ENCODE peak calls at places on chromosomes 11 and 22, in ten cellular contexts. One of them, this sample, is unnamed.

GRCh38 chr11:85626496-85626895 is 648 bp downstream of the DLG2 start:
- DNase-seq in activated CD4-positive, CD25-positive, alpha-beta regulatory T cell: no peak
- DNase-seq in dermis blood vessel endothelial cell: no peak
- DNase-seq in WERI-Rb-1: no peak
- DNase-seq in substantia nigra: no peak
- DNase-seq in epithelial cell of esophagus: no peak
- DNase-seq in NCI-H774: peak
- DNase-seq in left lung: no peak
- DNase-seq in uterus: peak
- DNase-seq in non-pigmented ciliary epithelial cell: no peak
- DNase-seq in this sample: no peak

GRCh38 chr11:68549789-68550484 is 89.4 kb downstream of the PPP6R3 start:
- DNase-seq in activated CD4-positive, CD25-positive, alpha-beta regulatory T cell: no peak
- DNase-seq in dermis blood vessel endothelial cell: peak
- DNase-seq in WERI-Rb-1: no peak
- DNase-seq in substantia nigra: no peak
- DNase-seq in epithelial cell of esophagus: no peak
- DNase-seq in NCI-H774: no peak
- DNase-seq in left lung: no peak
- DNase-seq in uterus: peak
- DNase-seq in non-pigmented ciliary epithelial cell: no peak
- DNase-seq in this sample: no peak

GRCh38 chr22:46107089-46107664 is 43.1 kb upstream of the PPARA start:
- DNase-seq in activated CD4-positive, CD25-positive, alpha-beta regulatory T cell: no peak
- DNase-seq in dermis blood vessel endothelial cell: no peak
- DNase-seq in WERI-Rb-1: no peak
- DNase-seq in substantia nigra: peak
- DNase-seq in epithelial cell of esophagus: no peak
- DNase-seq in NCI-H774: peak
- DNase-seq in left lung: no peak
- DNase-seq in uterus: peak
- DNase-seq in non-pigmented ciliary epithelial cell: no peak
- DNase-seq in this sample: peak

GRCh38 chr11:44388828-44389645 is 79.1 kb upstream of the ALX4 start:
- DNase-seq in activated CD4-positive, CD25-positive, alpha-beta regulatory T cell: no peak
- DNase-seq in dermis blood vessel endothelial cell: no peak
- DNase-seq in WERI-Rb-1: no peak
- DNase-seq in substantia nigra: no peak
- DNase-seq in epithelial cell of esophagus: no peak
- DNase-seq in NCI-H774: no peak
- DNase-seq in left lung: no peak
- DNase-seq in uterus: no peak
- DNase-seq in non-pigmented ciliary epithelial cell: no peak
- DNase-seq in this sample: no peak

GRCh38 chr11:97703815-97704214 is 1314.0 kb downstream of the JRKL start:
- DNase-seq in activated CD4-positive, CD25-positive, alpha-beta regulatory T cell: no peak
- DNase-seq in dermis blood vessel endothelial cell: no peak
- DNase-seq in WERI-Rb-1: peak
- DNase-seq in substantia nigra: no peak
- DNase-seq in epithelial cell of esophagus: no peak
- DNase-seq in NCI-H774: no peak
- DNase-seq in left lung: no peak
- DNase-seq in uterus: no peak
- DNase-seq in non-pigmented ciliary epithelial cell: no peak
- DNase-seq in this sample: no peak

GRCh38 chr11:27217948-27218410 is 145.0 kb downstream of the CCDC34 start:
- DNase-seq in activated CD4-positive, CD25-positive, alpha-beta regulatory T cell: no peak
- DNase-seq in dermis blood vessel endothelial cell: no peak
- DNase-seq in WERI-Rb-1: no peak
- DNase-seq in substantia nigra: no peak
- DNase-seq in epithelial cell of esophagus: peak
- DNase-seq in NCI-H774: no peak
- DNase-seq in left lung: no peak
- DNase-seq in uterus: no peak
- DNase-seq in non-pigmented ciliary epithelial cell: no peak
- DNase-seq in this sample: no peak

GRCh38 chr22:33825761-33826160 is 94.5 kb downstream of the LARGE1 start:
- DNase-seq in activated CD4-positive, CD25-positive, alpha-beta regulatory T cell: no peak
- DNase-seq in dermis blood vessel endothelial cell: no peak
- DNase-seq in WERI-Rb-1: no peak
- DNase-seq in substantia nigra: no peak
- DNase-seq in epithelial cell of esophagus: no peak
- DNase-seq in NCI-H774: no peak
- DNase-seq in left lung: no peak
- DNase-seq in uterus: no peak
- DNase-seq in non-pigmented ciliary epithelial cell: no peak
- DNase-seq in this sample: no peak

GRCh38 chr11:64867748-64868462 is 10.5 kb downstream of the EHD1 start:
- DNase-seq in activated CD4-positive, CD25-positive, alpha-beta regulatory T cell: no peak
- DNase-seq in dermis blood vessel endothelial cell: peak
- DNase-seq in WERI-Rb-1: no peak
- DNase-seq in substantia nigra: no peak
- DNase-seq in epithelial cell of esophagus: peak
- DNase-seq in NCI-H774: no peak
- DNase-seq in left lung: no peak
- DNase-seq in uterus: no peak
- DNase-seq in non-pigmented ciliary epithelial cell: no peak
- DNase-seq in this sample: no peak

GRCh38 chr11:18088371-18088770 is 17.5 kb downstream of the SAAL1 start:
- DNase-seq in activated CD4-positive, CD25-positive, alpha-beta regulatory T cell: no peak
- DNase-seq in dermis blood vessel endothelial cell: no peak
- DNase-seq in WERI-Rb-1: no peak
- DNase-seq in substantia nigra: no peak
- DNase-seq in epithelial cell of esophagus: no peak
- DNase-seq in NCI-H774: no peak
- DNase-seq in left lung: no peak
- DNase-seq in uterus: no peak
- DNase-seq in non-pigmented ciliary epithelial cell: no peak
- DNase-seq in this sample: no peak

GRCh38 chr11:44404323-44404705 is 94.4 kb upstream of the ALX4 start:
- DNase-seq in activated CD4-positive, CD25-positive, alpha-beta regulatory T cell: no peak
- DNase-seq in dermis blood vessel endothelial cell: no peak
- DNase-seq in WERI-Rb-1: no peak
- DNase-seq in substantia nigra: no peak
- DNase-seq in epithelial cell of esophagus: no peak
- DNase-seq in NCI-H774: no peak
- DNase-seq in left lung: no peak
- DNase-seq in uterus: no peak
- DNase-seq in non-pigmented ciliary epithelial cell: no peak
- DNase-seq in this sample: no peak

GRCh38 chr11:110921742-110922200 is 209.5 kb upstream of the ARHGAP20 start:
- DNase-seq in activated CD4-positive, CD25-positive, alpha-beta regulatory T cell: no peak
- DNase-seq in dermis blood vessel endothelial cell: no peak
- DNase-seq in WERI-Rb-1: peak
- DNase-seq in substantia nigra: no peak
- DNase-seq in epithelial cell of esophagus: no peak
- DNase-seq in NCI-H774: no peak
- DNase-seq in left lung: no peak
- DNase-seq in uterus: peak
- DNase-seq in non-pigmented ciliary epithelial cell: no peak
- DNase-seq in this sample: no peak

GRCh38 chr22:36659762-36660509 is 43.6 kb downstream of the CACNG2 start:
- DNase-seq in activated CD4-positive, CD25-positive, alpha-beta regulatory T cell: no peak
- DNase-seq in dermis blood vessel endothelial cell: peak
- DNase-seq in WERI-Rb-1: no peak
- DNase-seq in substantia nigra: peak
- DNase-seq in epithelial cell of esophagus: peak
- DNase-seq in NCI-H774: peak
- DNase-seq in left lung: peak
- DNase-seq in uterus: peak
- DNase-seq in non-pigmented ciliary epithelial cell: peak
- DNase-seq in this sample: peak

GRCh38 chr11:4763096-4763495 is 6.6 kb downstream of the OR51F1 start:
- DNase-seq in activated CD4-positive, CD25-positive, alpha-beta regulatory T cell: no peak
- DNase-seq in dermis blood vessel endothelial cell: no peak
- DNase-seq in WERI-Rb-1: no peak
- DNase-seq in substantia nigra: no peak
- DNase-seq in epithelial cell of esophagus: no peak
- DNase-seq in NCI-H774: no peak
- DNase-seq in left lung: no peak
- DNase-seq in uterus: no peak
- DNase-seq in non-pigmented ciliary epithelial cell: no peak
- DNase-seq in this sample: no peak